ENCODE peak calls at places on chromosomes 2 and 18, in six cellular contexts. G, E, P, J, R and H are unnamed samples.

GRCh38 chr18:10514082-10514481 is 11.7 kb upstream of the NAPG start:
- DNase-seq in E (no peak), P (no peak), G (no peak), R (no peak), J (no peak), H (no peak)

GRCh38 chr2:169081551-169081950 is 12.2 kb downstream of the DHRS9 start:
- DNase-seq in G (no peak), R (no peak), P (no peak), E (no peak), J (no peak), H (no peak)

GRCh38 chr2:237060518-237061312 is 25.0 kb upstream of the COPS8 start:
- DNase-seq in E (peak; percentile 49), J (no peak), G (peak; percentile 72), R (peak; percentile 55), P (peak; percentile 80), H (peak; percentile 31)

GRCh38 chr18:12121175-12122095 is 27.8 kb downstream of the ANKRD62 start:
- DNase-seq in J (no peak), P (peak; percentile 30), R (no peak), E (no peak), G (peak; percentile 65), H (no peak)

GRCh38 chr2:6011871-6012380 is 319.7 kb downstream of the SOX11 start:
- DNase-seq in G (no peak), R (no peak), E (no peak), J (no peak), P (no peak), H (no peak)

GRCh38 chr2:55164534-55165104 is 67.5 kb downstream of the CLHC1 start:
- DNase-seq in R (no peak), G (no peak), J (no peak), P (no peak), E (no peak), H (no peak)

GRCh38 chr2:238097201-238097987 is 2.7 kb upstream of the ESPNL start:
- DNase-seq in R (no peak), E (no peak), P (no peak), G (no peak), J (peak; percentile 51), H (no peak)

GRCh38 chr2:227414846-227415245 is 27.1 kb upstream of the SCYGR1 start:
- DNase-seq in P (peak; percentile 65), J (no peak), E (no peak), G (no peak), R (no peak), H (no peak)

GRCh38 chr18:78924301-78925192 is 55.1 kb upstream of the SALL3 start:
- DNase-seq in R (no peak), J (no peak), P (no peak), E (no peak), G (no peak), H (no peak)

GRCh38 chr2:142398212-142398611 is 267.4 kb upstream of the LRP1B start:
- DNase-seq in P (no peak), G (no peak), E (no peak), J (no peak), R (no peak), H (no peak)

GRCh38 chr2:26838121-26838906 is 9.6 kb upstream of the DPYSL5 start:
- DNase-seq in E (no peak), G (no peak), J (no peak), R (no peak), P (peak; percentile 55), H (no peak)

GRCh38 chr2:8004250-8004681 is 677.6 kb upstream of the ID2 start:
- DNase-seq in E (peak; percentile 47), P (peak; percentile 97), J (peak; percentile 77), R (peak; percentile 26), G (no peak), H (no peak)

GRCh38 chr2:177474301-177474700 is 81.7 kb downstream of the AGPS start:
- DNase-seq in E (no peak), R (no peak), G (no peak), P (no peak), J (no peak), H (no peak)

DNA sequence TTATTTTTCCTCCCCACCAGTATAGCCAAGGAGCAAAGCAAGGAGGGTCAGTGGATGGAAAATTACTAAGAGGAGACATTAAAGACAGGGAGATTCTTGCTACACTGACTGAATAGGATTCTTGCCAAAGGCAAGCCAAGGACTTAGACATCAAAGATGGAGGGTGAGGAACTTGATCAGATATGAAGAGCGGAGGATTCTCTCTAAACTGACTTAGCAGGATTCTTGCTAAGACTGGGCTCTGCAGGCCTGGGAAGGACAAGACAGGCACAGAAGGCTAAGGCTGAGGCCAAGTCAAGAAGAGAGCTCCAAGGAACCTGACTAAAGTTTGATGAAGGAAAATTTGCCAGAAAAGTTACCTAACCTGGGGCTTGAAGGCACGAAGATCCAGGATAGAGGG is 143.9 kb upstream of the RMP24 start:
- DNase-seq in P (no peak), G (no peak), E (no peak), J (no peak), R (no peak), H (no peak)
- H3K27ac ChIP-seq in P (no peak overlapping the region), G (peak overlapping the region; percentile 99), E (no peak overlapping the region), J (no peak overlapping the region), R (no peak overlapping the region), H (no peak overlapping the region)

GRCh38 chr2:12467303-12467702 is 249.4 kb upstream of the TRIB2 start:
- DNase-seq in P (no peak), E (no peak), G (no peak), R (no peak), J (no peak), H (no peak)

GRCh38 chr2:12469053-12469625 is 247.6 kb upstream of the TRIB2 start:
- DNase-seq in R (no peak), J (no peak), E (no peak), G (no peak), P (peak; percentile 25), H (no peak)

GRCh38 chr2:12463189-12463588 is 253.5 kb upstream of the TRIB2 start:
- DNase-seq in G (no peak), J (no peak), E (no peak), P (no peak), R (no peak), H (no peak)

GRCh38 chr2:12465631-12466135 is 251.1 kb upstream of the TRIB2 start:
- DNase-seq in E (no peak), P (no peak), R (no peak), J (no peak), G (no peak), H (no peak)
- H3K4me1 ChIP-seq in E (no peaks in the 10 kb centered on the region), P (peaks cover 11% of the 10 kb centered on the region), R (peaks cover 12% of the 10 kb centered on the region), J (peaks cover 12% of the 10 kb centered on the region), G (no peaks in the 10 kb centered on the region), H (no peaks in the 10 kb centered on the region)

DNA sequence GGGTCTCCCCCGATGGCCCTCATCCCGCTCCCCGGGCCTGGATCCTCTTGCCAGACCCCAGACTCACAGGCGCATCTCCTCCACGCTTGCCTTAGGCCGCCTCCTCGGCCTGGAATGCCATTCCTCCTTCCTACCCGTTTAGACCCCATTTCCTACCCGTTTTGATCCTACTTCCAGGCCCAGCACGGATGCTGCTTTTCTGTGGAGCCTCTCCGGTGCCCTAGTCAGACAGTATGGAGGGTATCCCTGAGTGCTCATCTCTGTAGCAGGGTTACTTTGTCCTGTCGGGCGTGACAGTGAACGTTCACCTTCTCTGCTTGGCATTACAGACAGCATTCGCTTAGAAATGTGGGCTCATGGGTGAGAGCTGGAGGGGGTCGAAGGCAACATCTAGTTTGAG is 9.3 kb downstream of the TOGARAM2 start:
- DNase-seq in G (no peak), E (no peak), R (no peak), J (no peak), P (no peak), H (no peak)
- H3K27ac ChIP-seq in G (no peak overlapping the region), E (no peak overlapping the region), R (no peak overlapping the region), J (no peak overlapping the region), P (no peak overlapping the region), H (no peak overlapping the region)

DNA sequence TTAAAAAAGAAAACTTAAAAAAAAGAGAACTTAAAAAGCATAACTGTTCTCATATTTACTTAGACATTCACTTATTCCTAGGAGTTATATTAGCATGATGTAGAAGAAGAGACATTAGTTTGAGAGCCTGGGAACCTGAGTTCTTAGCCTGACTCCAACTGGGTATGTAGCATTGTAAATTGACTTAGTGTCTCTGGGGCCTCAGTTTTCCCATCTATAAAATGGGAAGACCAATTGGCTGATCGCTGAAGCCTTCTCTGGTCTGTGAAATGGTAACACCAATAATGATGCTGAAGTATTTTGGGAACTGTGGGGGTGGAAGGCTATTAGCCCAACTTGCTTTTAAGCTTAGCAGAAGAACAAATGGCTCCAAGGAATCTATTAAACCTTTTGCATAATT is 55.9 kb downstream of the CABLES1 start:
- DNase-seq in P (no peak), J (no peak), G (no peak), E (no peak), R (no peak), H (no peak)
- H3K4me1 ChIP-seq in P (peaks cover 21% of the 10 kb centered on the region), J (peaks cover 2% of the 10 kb centered on the region), G (peaks cover 4% of the 10 kb centered on the region), E (no peaks in the 10 kb centered on the region), R (peaks cover 8% of the 10 kb centered on the region), H (peaks cover 5% of the 10 kb centered on the region)